ENCODE peak calls at places on chromosomes 2 and 18, in seven cellular contexts. One of them, this sample, is unnamed.
A peak's percentile ranks its signal among the peaks of the same experiment; 100 is the strongest.

GRCh38 chr2:216339456-216340279 is 32.6 kb downstream of the MARCHF4 start:
- DNase-seq in Peyer's patch: no peak
- DNase-seq in astrocyte: peak; percentile 71
- DNase-seq in small intestine: no peak
- DNase-seq in cardiac muscle cell: peak; percentile 57
- DNase-seq in stomach: no peak
- DNase-seq in T-helper 17 cell: no peak
- DNase-seq in this sample: no peak

GRCh38 chr2:85255456-85255812 is 72.4 kb downstream of the TGOLN2 start:
- DNase-seq in astrocyte: no peak
- DNase-seq in small intestine: no peak
- DNase-seq in stomach: no peak
- DNase-seq in T-helper 17 cell: no peak
- DNase-seq in Peyer's patch: no peak
- DNase-seq in cardiac muscle cell: no peak
- DNase-seq in this sample: no peak

GRCh38 chr18:30245756-30246515 is 796.6 kb downstream of the DSC3 start:
- DNase-seq in cardiac muscle cell: no peak
- DNase-seq in small intestine: no peak
- DNase-seq in Peyer's patch: no peak
- DNase-seq in T-helper 17 cell: no peak
- DNase-seq in astrocyte: peak; percentile 19
- DNase-seq in stomach: no peak
- DNase-seq in this sample: no peak

GRCh38 chr18:26335139-26335933 is 109.1 kb downstream of the TAF4B start:
- DNase-seq in stomach: no peak
- DNase-seq in T-helper 17 cell: no peak
- DNase-seq in astrocyte: no peak
- DNase-seq in small intestine: no peak
- DNase-seq in cardiac muscle cell: peak; percentile 5
- DNase-seq in Peyer's patch: no peak
- DNase-seq in this sample: no peak

GRCh38 chr2:18214936-18215335 is 336.5 kb downstream of the KCNS3 start:
- DNase-seq in small intestine: no peak
- DNase-seq in Peyer's patch: no peak
- DNase-seq in T-helper 17 cell: no peak
- DNase-seq in cardiac muscle cell: no peak
- DNase-seq in stomach: no peak
- DNase-seq in astrocyte: peak; percentile 55
- DNase-seq in this sample: no peak

GRCh38 chr2:225117061-225117716 is 74.9 kb upstream of the DOCK10 start:
- DNase-seq in small intestine: no peak
- DNase-seq in T-helper 17 cell: no peak
- DNase-seq in astrocyte: peak; percentile 69
- DNase-seq in cardiac muscle cell: no peak
- DNase-seq in Peyer's patch: no peak
- DNase-seq in stomach: no peak
- DNase-seq in this sample: no peak

GRCh38 chr2:128058114-128058513 is 30.3 kb upstream of the SAP130 start:
- DNase-seq in T-helper 17 cell: no peak
- DNase-seq in astrocyte: no peak
- DNase-seq in small intestine: no peak
- DNase-seq in Peyer's patch: no peak
- DNase-seq in cardiac muscle cell: no peak
- DNase-seq in stomach: no peak
- DNase-seq in this sample: no peak

GRCh38 chr18:47731276-47731675 is 199.2 kb downstream of the SMAD2 start:
- DNase-seq in small intestine: no peak
- DNase-seq in T-helper 17 cell: no peak
- DNase-seq in astrocyte: no peak
- DNase-seq in cardiac muscle cell: no peak
- DNase-seq in stomach: no peak
- DNase-seq in Peyer's patch: no peak
- DNase-seq in this sample: no peak

GRCh38 chr2:673615-674318 is 3.4 kb downstream of the TMEM18 start:
- DNase-seq in cardiac muscle cell: no peak
- DNase-seq in Peyer's patch: no peak
- DNase-seq in T-helper 17 cell: no peak
- DNase-seq in astrocyte: peak; percentile 39
- DNase-seq in small intestine: no peak
- DNase-seq in stomach: no peak
- DNase-seq in this sample: no peak

GRCh38 chr18:37565985-37566478 is 434 bp upstream of the CELF4 start:
- DNase-seq in T-helper 17 cell: no peak
- DNase-seq in astrocyte: no peak
- DNase-seq in small intestine: no peak
- DNase-seq in cardiac muscle cell: peak; percentile 85
- DNase-seq in stomach: peak; percentile 33
- DNase-seq in Peyer's patch: no peak
- DNase-seq in this sample: no peak

GRCh38 chr2:60834270-60834717 is 47.1 kb upstream of the REL start:
- DNase-seq in Peyer's patch: no peak
- DNase-seq in T-helper 17 cell: no peak
- DNase-seq in astrocyte: no peak
- DNase-seq in stomach: no peak
- DNase-seq in cardiac muscle cell: no peak
- DNase-seq in small intestine: no peak
- DNase-seq in this sample: no peak

GRCh38 chr18:43563780-43564179 is 286.5 kb upstream of the SYT4 start:
- DNase-seq in T-helper 17 cell: no peak
- DNase-seq in cardiac muscle cell: peak; percentile 47
- DNase-seq in stomach: peak; percentile 41
- DNase-seq in Peyer's patch: no peak
- DNase-seq in small intestine: peak; percentile 26
- DNase-seq in astrocyte: peak; percentile 10
- DNase-seq in this sample: no peak

GRCh38 chr18:62318613-62319012 is 6.5 kb upstream of the TNFRSF11A start:
- DNase-seq in small intestine: no peak
- DNase-seq in T-helper 17 cell: no peak
- DNase-seq in stomach: no peak
- DNase-seq in Peyer's patch: no peak
- DNase-seq in cardiac muscle cell: no peak
- DNase-seq in astrocyte: no peak
- DNase-seq in this sample: no peak

GRCh38 chr18:74524097-74524496 is 10.2 kb upstream of the CNDP1 start:
- DNase-seq in astrocyte: no peak
- DNase-seq in Peyer's patch: no peak
- DNase-seq in cardiac muscle cell: no peak
- DNase-seq in T-helper 17 cell: no peak
- DNase-seq in stomach: peak; percentile 24
- DNase-seq in small intestine: peak; percentile 86
- DNase-seq in this sample: no peak

GRCh38 chr2:69789129-69789528 is 40.3 kb upstream of the GMCL1 start:
- DNase-seq in stomach: no peak
- DNase-seq in T-helper 17 cell: no peak
- DNase-seq in cardiac muscle cell: no peak
- DNase-seq in small intestine: no peak
- DNase-seq in Peyer's patch: no peak
- DNase-seq in astrocyte: peak; percentile 97
- DNase-seq in this sample: no peak

GRCh38 chr2:182077451-182078142 is 91.9 kb downstream of the PPP1R1C start:
- DNase-seq in stomach: peak; percentile 28
- DNase-seq in Peyer's patch: no peak
- DNase-seq in astrocyte: peak; percentile 96
- DNase-seq in cardiac muscle cell: peak; percentile 83
- DNase-seq in T-helper 17 cell: no peak
- DNase-seq in small intestine: peak; percentile 79
- DNase-seq in this sample: no peak

GRCh38 chr2:38522754-38523349 is 79.9 kb downstream of the HNRNPLL start:
- DNase-seq in Peyer's patch: no peak
- DNase-seq in astrocyte: no peak
- DNase-seq in stomach: no peak
- DNase-seq in T-helper 17 cell: no peak
- DNase-seq in small intestine: no peak
- DNase-seq in cardiac muscle cell: no peak
- DNase-seq in this sample: no peak

GRCh38 chr2:168090366-168091019 is 156.9 kb downstream of the STK39 start:
- DNase-seq in Peyer's patch: no peak
- DNase-seq in astrocyte: no peak
- DNase-seq in small intestine: no peak
- DNase-seq in stomach: no peak
- DNase-seq in T-helper 17 cell: no peak
- DNase-seq in cardiac muscle cell: no peak
- DNase-seq in this sample: no peak

GRCh38 chr2:31083204-31083993 is 54.8 kb downstream of the GALNT14 start:
- DNase-seq in stomach: no peak
- DNase-seq in small intestine: peak; percentile 92
- DNase-seq in T-helper 17 cell: no peak
- DNase-seq in astrocyte: no peak
- DNase-seq in Peyer's patch: no peak
- DNase-seq in cardiac muscle cell: no peak
- DNase-seq in this sample: no peak

GRCh38 chr2:177147834-177148233 is 64.8 kb upstream of the HNRNPA3 start:
- DNase-seq in stomach: no peak
- DNase-seq in cardiac muscle cell: no peak
- DNase-seq in astrocyte: no peak
- DNase-seq in T-helper 17 cell: no peak
- DNase-seq in small intestine: no peak
- DNase-seq in Peyer's patch: no peak
- DNase-seq in this sample: no peak

GRCh38 chr2:29446852-29447251 is 331.6 kb downstream of the CLIP4 start:
- DNase-seq in T-helper 17 cell: no peak
- DNase-seq in small intestine: no peak
- DNase-seq in cardiac muscle cell: no peak
- DNase-seq in Peyer's patch: no peak
- DNase-seq in astrocyte: no peak
- DNase-seq in stomach: no peak
- DNase-seq in this sample: no peak

GRCh38 chr2:97870396-97870843 is 125.3 kb downstream of the TMEM131 start:
- DNase-seq in cardiac muscle cell: peak; percentile 4
- DNase-seq in small intestine: peak; percentile 56
- DNase-seq in T-helper 17 cell: no peak
- DNase-seq in astrocyte: peak; percentile 94
- DNase-seq in stomach: no peak
- DNase-seq in Peyer's patch: peak; percentile 43
- DNase-seq in this sample: no peak

GRCh38 chr2:232888839-232889529 is 18.9 kb downstream of the SNORC start:
- DNase-seq in Peyer's patch: no peak
- DNase-seq in small intestine: no peak
- DNase-seq in T-helper 17 cell: no peak
- DNase-seq in stomach: peak; percentile 23
- DNase-seq in astrocyte: no peak
- DNase-seq in cardiac muscle cell: no peak
- DNase-seq in this sample: peak; percentile 63

DNA sequence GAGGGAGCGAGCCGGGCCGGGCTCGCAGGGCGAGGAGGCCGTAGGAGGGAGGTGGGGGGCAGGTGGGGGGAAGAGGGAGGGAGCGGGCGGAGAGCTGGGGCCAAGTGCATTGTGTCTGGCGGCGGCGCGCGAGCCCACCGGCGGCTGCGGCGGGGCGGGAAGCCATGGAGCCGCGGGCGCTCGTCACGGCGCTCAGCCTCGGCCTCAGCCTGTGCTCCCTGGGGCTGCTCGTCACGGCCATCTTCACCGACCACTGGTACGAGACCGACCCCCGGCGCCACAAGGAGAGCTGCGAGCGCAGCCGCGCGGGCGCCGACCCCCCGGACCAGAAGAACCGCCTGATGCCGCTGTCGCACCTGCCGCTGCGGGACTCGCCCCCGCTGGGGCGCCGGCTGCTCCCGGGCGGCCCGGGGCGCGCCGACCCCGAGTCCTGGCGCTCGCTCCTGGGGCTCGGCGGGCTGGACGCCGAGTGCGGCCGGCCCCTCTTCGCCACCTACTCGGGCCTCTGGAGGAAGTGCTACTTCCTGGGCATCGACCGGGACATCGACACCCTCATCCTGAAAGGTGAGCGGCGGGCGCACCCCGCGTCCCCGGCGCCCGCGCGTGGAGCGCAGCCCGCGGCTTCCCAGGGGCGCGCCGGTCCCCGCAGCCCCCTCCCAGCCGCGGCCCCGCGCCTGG is at the start of gene TMEM178A:
- DNase-seq in small intestine: no peak
- DNase-seq in Peyer's patch: no peak
- DNase-seq in stomach: no peak
- DNase-seq in astrocyte: no peak
- DNase-seq in T-helper 17 cell: no peak
- DNase-seq in cardiac muscle cell: peak; percentile 57
- DNase-seq in this sample: no peak
- H3K9me3 ChIP-seq in small intestine: no peaks in the 10 kb centered on the region
- H3K9me3 ChIP-seq in Peyer's patch: no peaks in the 10 kb centered on the region
- H3K9me3 ChIP-seq in stomach: no peaks in the 10 kb centered on the region
- H3K9me3 ChIP-seq in astrocyte: no peaks in the 10 kb centered on the region
- H3K9me3 ChIP-seq in T-helper 17 cell: no peaks in the 10 kb centered on the region
- H3K9me3 ChIP-seq in cardiac muscle cell: no peaks in the 10 kb centered on the region
- H3K9me3 ChIP-seq in this sample: no peaks in the 10 kb centered on the region

GRCh38 chr2:101571951-101572350 is 97.0 kb upstream of the RFX8 start:
- DNase-seq in cardiac muscle cell: no peak
- DNase-seq in small intestine: no peak
- DNase-seq in stomach: no peak
- DNase-seq in T-helper 17 cell: no peak
- DNase-seq in Peyer's patch: no peak
- DNase-seq in astrocyte: no peak
- DNase-seq in this sample: no peak
- H3K9me3 ChIP-seq in cardiac muscle cell: no peaks in the 10 kb centered on the region
- H3K9me3 ChIP-seq in small intestine: no peaks in the 10 kb centered on the region
- H3K9me3 ChIP-seq in stomach: no peaks in the 10 kb centered on the region
- H3K9me3 ChIP-seq in T-helper 17 cell: no peaks in the 10 kb centered on the region
- H3K9me3 ChIP-seq in Peyer's patch: no peaks in the 10 kb centered on the region
- H3K9me3 ChIP-seq in astrocyte: no peaks in the 10 kb centered on the region
- H3K9me3 ChIP-seq in this sample: no peaks in the 10 kb centered on the region

DNA sequence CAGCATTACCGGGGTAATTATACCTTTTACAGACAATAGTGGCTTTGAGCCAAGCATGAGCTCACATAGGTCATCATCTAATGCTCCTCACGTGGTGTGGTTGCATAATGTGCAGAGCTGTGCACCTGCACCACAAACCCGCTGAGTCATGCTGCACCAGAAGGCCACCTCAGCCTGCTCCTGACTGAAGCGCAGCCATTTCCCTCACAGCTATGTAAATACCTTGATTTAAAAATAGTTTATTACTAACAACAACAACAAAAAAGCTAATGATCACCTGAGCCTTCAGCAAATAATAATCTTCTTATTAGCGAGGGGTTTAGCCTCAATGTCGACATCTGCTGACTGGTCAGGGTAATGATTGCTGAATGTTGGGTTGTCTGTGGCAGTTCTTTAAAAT is 238.8 kb downstream of the MBD5 start:
- DNase-seq in Peyer's patch: no peak
- DNase-seq in small intestine: peak; percentile 3
- DNase-seq in cardiac muscle cell: no peak
- DNase-seq in T-helper 17 cell: no peak
- DNase-seq in stomach: no peak
- DNase-seq in astrocyte: peak; percentile 27
- DNase-seq in this sample: no peak
- H3K9me3 ChIP-seq in Peyer's patch: peaks cover 3% of the 10 kb centered on the region
- H3K9me3 ChIP-seq in small intestine: no peaks in the 10 kb centered on the region
- H3K9me3 ChIP-seq in cardiac muscle cell: no peaks in the 10 kb centered on the region
- H3K9me3 ChIP-seq in T-helper 17 cell: no peaks in the 10 kb centered on the region
- H3K9me3 ChIP-seq in stomach: no peaks in the 10 kb centered on the region
- H3K9me3 ChIP-seq in astrocyte: no peaks in the 10 kb centered on the region
- H3K9me3 ChIP-seq in this sample: no peaks in the 10 kb centered on the region

DNA sequence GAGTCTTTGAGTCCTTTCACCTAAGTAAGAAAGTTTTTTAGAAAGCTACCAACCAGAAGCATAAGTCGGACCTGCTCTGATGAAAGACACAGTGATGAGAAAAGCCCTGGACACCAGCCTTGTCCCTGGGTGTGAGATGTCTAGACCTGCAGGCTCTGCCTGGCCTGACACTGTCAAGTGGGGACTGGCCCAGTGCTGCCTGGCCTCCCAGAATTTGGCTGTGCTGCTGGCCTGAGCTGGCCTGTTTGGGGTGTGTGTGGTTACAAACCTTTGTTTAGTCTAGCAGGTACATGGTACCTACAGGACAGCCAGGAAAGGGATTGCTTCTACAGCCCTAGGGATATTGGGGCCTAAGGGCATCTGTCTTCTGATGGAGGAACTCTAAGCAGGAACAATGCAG is 48.3 kb downstream of the ASB1 start:
- DNase-seq in stomach: no peak
- DNase-seq in small intestine: no peak
- DNase-seq in Peyer's patch: no peak
- DNase-seq in T-helper 17 cell: no peak
- DNase-seq in astrocyte: no peak
- DNase-seq in cardiac muscle cell: no peak
- DNase-seq in this sample: no peak
- H3K9me3 ChIP-seq in stomach: peaks cover 44% of the 10 kb centered on the region
- H3K9me3 ChIP-seq in small intestine: no peaks in the 10 kb centered on the region
- H3K9me3 ChIP-seq in Peyer's patch: no peaks in the 10 kb centered on the region
- H3K9me3 ChIP-seq in T-helper 17 cell: peaks cover 10% of the 10 kb centered on the region
- H3K9me3 ChIP-seq in astrocyte: no peaks in the 10 kb centered on the region
- H3K9me3 ChIP-seq in cardiac muscle cell: no peaks in the 10 kb centered on the region
- H3K9me3 ChIP-seq in this sample: peaks cover 19% of the 10 kb centered on the region

This sample was measured in suprapubic skin.